ENCODE peak calls at places on chromosome 1, in four cellular contexts. X, F, I and O are unnamed samples.
A peak's percentile ranks its signal among the peaks of the same experiment; 100 is the strongest.

GRCh38 chr1:93625582-93626327 is 55.9 kb downstream of the BCAR3 start:
- DNase-seq in X (no peak), F (no peak), I (peak; percentile 81), O (no peak)

GRCh38 chr1:98090351-98090750 is 169.5 kb upstream of the DPYD start:
- DNase-seq in X (no peak), F (no peak), I (no peak), O (no peak)

GRCh38 chr1:181479137-181479745 is 4.1 kb upstream of the CACNA1E start:
- DNase-seq in X (no peak), F (peak; percentile 48), I (peak; percentile 23), O (peak; percentile 61)

GRCh38 chr1:84997667-84998600 is 1.0 kb upstream of the MCOLN2 start:
- DNase-seq in X (no peak), F (peak; percentile 66), I (no peak), O (peak; percentile 18)

GRCh38 chr1:91830242-91831131 is 55.5 kb downstream of the TGFBR3 start:
- DNase-seq in X (peak; percentile 80), F (no peak), I (peak; percentile 79), O (no peak)

GRCh38 chr1:54138994-54139393 is 13.8 kb downstream of the CDCP2 start:
- DNase-seq in X (no peak), F (no peak), I (no peak), O (no peak)

GRCh38 chr1:117632269-117633067 is 26.6 kb downstream of the TENT5C start:
- DNase-seq in X (no peak), F (no peak), I (no peak), O (no peak)

GRCh38 chr1:1411626-1412025 is 4.5 kb upstream of the MRPL20 start:
- DNase-seq in X (peak; percentile 57), F (no peak), I (no peak), O (no peak)

GRCh38 chr1:56517404-56518130 is 61.8 kb downstream of the PLPP3 start:
- DNase-seq in X (no peak), F (no peak), I (no peak), O (no peak)

GRCh38 chr1:28540651-28541050 is 12.2 kb upstream of the TRNAU1AP start:
- DNase-seq in X (no peak), F (peak; percentile 63), I (no peak), O (no peak)

GRCh38 chr1:20672265-20672632 is 11.1 kb upstream of the DDOST start:
- DNase-seq in X (no peak), F (no peak), I (no peak), O (no peak)

GRCh38 chr1:74513901-74514300 is 1.5 kb upstream of the LRRC53 start:
- DNase-seq in X (no peak), F (no peak), I (no peak), O (no peak)

GRCh38 chr1:35855016-35855700 is 27.9 kb upstream of the AGO1 start:
- DNase-seq in X (no peak), F (peak; percentile 36), I (no peak), O (no peak)